ENCODE peak calls at places on chromosomes 11 and 22, in eight cellular contexts. S is colonic mucosa; V is CD8-positive, alpha-beta memory T cell; K is psoas muscle; T is pancreas; R is neural progenitor cell; W is IMR-90; N is lower lobe of right lung. U is an unnamed sample.

GRCh38 chr22:26702906-26703830 is 45.8 kb downstream of the MIAT start:
- DNase-seq in T (no peak), R (no peak), W (peak; percentile 90), S (no peak), V (no peak), K (no peak), N (no peak), U (no peak)

GRCh38 chr22:49331223-49331815 is 496.4 kb downstream of the BRD1 start:
- DNase-seq in W (no peak), T (no peak), V (no peak), K (peak; percentile 8), S (no peak), N (peak; percentile 24), R (no peak), U (no peak)

GRCh38 chr11:1462576-1462975 is 24.0 kb downstream of the MOB2 start:
- DNase-seq in N (no peak), W (no peak), K (no peak), S (no peak), V (no peak), T (no peak), R (no peak), U (no peak)

GRCh38 chr11:42251984-42252383 is 792.5 kb upstream of the LRRC4C start:
- DNase-seq in R (no peak), T (no peak), V (no peak), S (no peak), N (no peak), K (no peak), W (no peak), U (no peak)

GRCh38 chr11:46348986-46349401 is 1.7 kb downstream of the DGKZ start:
- DNase-seq in S (no peak), K (no peak), R (no peak), V (peak; percentile 69), N (no peak), T (no peak), W (no peak), U (no peak)

GRCh38 chr11:70419307-70420007 is 21.1 kb downstream of the CTTN start:
- DNase-seq in R (no peak), N (no peak), K (no peak), S (no peak), V (no peak), T (no peak), W (no peak), U (no peak)

GRCh38 chr22:35904752-35905151 is 123.9 kb downstream of the RBFOX2 start:
- DNase-seq in T (no peak), V (no peak), N (no peak), K (no peak), R (no peak), W (no peak), S (no peak), U (no peak)

GRCh38 chr11:60866911-60867870 is at the start of gene ZP1:
- DNase-seq in N (peak; percentile 34), T (no peak), W (no peak), V (no peak), S (no peak), R (no peak), K (peak; percentile 41), U (no peak)

GRCh38 chr11:120086651-120087050 is 51.3 kb downstream of the TRIM29 start:
- DNase-seq in V (no peak), S (no peak), T (no peak), W (no peak), N (no peak), K (no peak), R (no peak), U (no peak)

GRCh38 chr22:47805394-47805935 is 1043.0 kb downstream of the TBC1D22A start:
- DNase-seq in S (no peak), N (no peak), W (no peak), R (no peak), K (no peak), V (no peak), T (no peak), U (no peak)

DNA sequence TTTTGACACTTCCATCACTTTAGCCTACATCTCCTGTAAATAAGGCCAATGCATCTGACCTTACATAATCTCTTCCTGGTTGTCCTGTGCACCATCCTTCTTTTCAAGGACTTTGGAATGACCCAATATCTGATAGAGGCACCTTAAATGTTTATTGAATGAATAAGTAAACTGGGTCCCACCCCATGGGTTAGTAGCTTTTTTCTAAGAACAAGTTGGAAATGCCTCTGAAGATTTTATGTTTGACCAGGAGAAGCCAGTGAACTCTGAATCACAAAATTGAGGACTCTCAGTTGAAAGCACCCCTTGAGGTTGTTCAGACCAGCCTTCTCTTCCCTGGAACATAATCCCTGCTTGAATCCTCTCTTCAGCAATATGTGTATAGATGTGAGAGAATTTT is 1.4 kb downstream of the RNF185 start:
- DNase-seq in V (no peak), K (no peak), W (no peak), T (no peak), S (no peak), R (no peak), N (no peak), U (no peak)
- H3K4me3 ChIP-seq in V (no peak overlapping the region), K (peak overlapping the region; percentile 91), W (peak overlapping the region; percentile 90), T (peak overlapping the region; percentile 72), S (peak overlapping the region; percentile 75), R (peak overlapping the region; percentile 61), N (peak overlapping the region; percentile 87), U (peak overlapping the region; percentile 75)

GRCh38 chr22:37164535-37164887 is 14.8 kb upstream of the IL2RB start:
- DNase-seq in W (no peak), N (no peak), T (no peak), V (no peak), S (no peak), K (no peak), R (no peak), U (no peak)

GRCh38 chr22:37163096-37163489 is 13.4 kb upstream of the IL2RB start:
- DNase-seq in V (peak; percentile 23), T (no peak), W (no peak), R (no peak), N (no peak), K (no peak), S (no peak), U (no peak)

GRCh38 chr22:37162221-37163095 is 12.7 kb upstream of the IL2RB start:
- DNase-seq in S (no peak), T (no peak), V (peak; percentile 82), R (no peak), N (no peak), K (peak; percentile 34), W (no peak), U (no peak)

GRCh38 chr22:37165066-37165465 is 15.3 kb upstream of the IL2RB start:
- DNase-seq in W (no peak), T (no peak), V (no peak), K (peak; percentile 19), N (peak; percentile 37), S (no peak), R (no peak), U (no peak)

DNA sequence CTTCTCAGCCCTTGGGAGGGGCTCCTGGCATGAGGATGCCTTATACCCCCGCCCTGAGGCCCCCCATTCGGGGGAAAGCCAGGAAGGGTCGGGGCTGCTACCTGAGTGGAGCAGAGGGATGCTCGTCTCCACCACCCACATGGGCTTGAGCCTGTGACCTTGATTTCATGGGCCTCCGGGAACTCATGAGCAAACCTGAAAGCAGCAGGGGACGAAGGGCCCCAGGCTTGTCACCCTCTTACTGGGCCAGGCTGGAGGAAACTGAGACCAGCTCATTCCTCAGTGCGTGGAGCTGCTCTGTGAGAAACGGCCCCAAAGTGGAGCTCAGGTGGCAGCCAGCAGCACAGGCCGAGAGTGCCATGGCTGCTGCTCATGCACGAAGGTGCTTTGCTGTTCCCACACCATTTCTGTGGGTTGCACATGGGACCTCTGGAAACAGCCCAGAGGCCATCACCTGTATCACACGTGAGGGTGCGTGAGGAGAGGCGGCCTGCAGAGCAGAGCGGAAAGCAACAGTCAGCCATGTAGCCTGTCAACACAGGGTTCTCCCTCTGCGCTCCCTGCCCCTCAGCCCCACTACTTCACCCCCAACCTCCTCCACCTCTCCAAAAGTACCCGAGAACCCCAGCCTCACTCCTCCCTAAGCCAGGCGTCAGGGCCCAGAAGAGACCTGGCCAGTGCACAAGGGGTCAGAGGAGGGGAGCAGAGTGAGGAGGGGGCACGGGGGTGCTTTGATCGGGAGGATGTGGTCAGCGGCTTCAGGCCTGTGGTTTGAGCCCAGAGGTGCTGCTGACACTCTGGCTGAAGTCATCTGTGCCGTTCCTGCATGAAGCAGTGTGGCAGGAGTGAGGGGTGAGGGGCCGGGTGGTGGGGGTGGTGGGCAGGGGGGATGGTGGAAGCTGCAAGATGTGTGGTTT is 14.2 kb upstream of the IL2RB start:
- DNase-seq in N (peak; percentile 35), S (no peak), T (no peak), K (peak; percentile 41), V (peak; percentile 57), W (no peak), R (no peak), U (no peak)
- H3K4me1 ChIP-seq in N (peaks cover 10% of the 10 kb centered on the region), S (peaks cover 5% of the 10 kb centered on the region), T (no peaks in the 10 kb centered on the region), K (peaks cover 11% of the 10 kb centered on the region), V (peaks cover 89% of the 10 kb centered on the region), W (no peaks in the 10 kb centered on the region), R (no peaks in the 10 kb centered on the region), U (no peaks in the 10 kb centered on the region)

GRCh38 chr11:14582835-14583234 is 60.8 kb upstream of the PDE3B start:
- DNase-seq in W (no peak), T (no peak), V (no peak), R (no peak), S (no peak), K (no peak), N (no peak), U (no peak)
- H3K4me3 ChIP-seq in W (no peak overlapping the region), T (no peak overlapping the region), V (no peak overlapping the region), R (no peak overlapping the region), S (no peak overlapping the region), K (no peak overlapping the region), N (no peak overlapping the region), U (no peak overlapping the region)

DNA sequence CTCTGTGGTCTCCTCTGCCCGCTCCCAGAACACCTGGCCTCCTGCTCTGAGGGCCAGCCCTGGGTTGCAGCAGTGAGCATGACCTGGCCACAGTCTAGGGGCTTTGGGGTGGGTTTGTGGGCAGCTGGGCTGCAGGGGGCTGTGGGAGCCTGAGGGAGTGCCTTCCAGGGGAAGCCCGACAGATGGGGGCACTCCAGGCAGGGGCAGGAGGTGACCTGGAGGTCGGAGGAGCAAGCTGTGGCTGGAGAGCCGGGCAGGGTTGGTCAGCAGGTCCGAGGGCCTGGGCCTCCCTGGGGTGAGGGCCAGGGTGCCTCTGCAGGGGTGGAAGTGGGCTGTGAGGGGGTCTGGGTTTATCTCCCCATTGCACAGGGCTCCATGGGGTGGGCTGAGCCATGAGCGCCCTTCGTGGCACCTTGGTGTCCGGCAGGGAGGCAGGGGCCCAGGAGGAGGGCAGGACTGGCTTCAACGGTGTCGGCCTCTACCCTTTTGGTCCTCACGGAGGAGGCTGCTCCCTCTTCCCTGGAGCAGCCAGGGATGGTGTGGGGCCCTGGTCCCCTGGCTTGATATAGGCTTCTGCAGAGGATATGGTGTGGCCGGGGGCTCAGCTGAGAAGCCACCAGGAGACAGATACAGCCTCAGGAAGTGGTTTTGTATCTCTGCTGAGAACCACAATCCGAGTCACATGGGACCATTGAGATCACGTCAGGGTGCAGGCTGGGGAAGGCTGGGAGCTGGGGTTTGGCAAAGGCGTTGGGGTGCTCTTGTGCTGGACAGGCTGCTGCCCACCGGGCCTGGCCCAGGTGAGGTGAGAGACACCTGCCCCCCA is 22.3 kb downstream of the KCNQ1 start:
- DNase-seq in R (no peak), N (no peak), S (peak; percentile 49), K (no peak), T (no peak), W (no peak), V (peak; percentile 70), U (no peak)
- H3K4me1 ChIP-seq in R (no peaks in the 10 kb centered on the region), N (peaks cover 18% of the 10 kb centered on the region), S (peaks cover 10% of the 10 kb centered on the region), K (no peaks in the 10 kb centered on the region), T (peaks cover 18% of the 10 kb centered on the region), W (no peaks in the 10 kb centered on the region), V (peaks cover 52% of the 10 kb centered on the region), U (no peaks in the 10 kb centered on the region)

DNA sequence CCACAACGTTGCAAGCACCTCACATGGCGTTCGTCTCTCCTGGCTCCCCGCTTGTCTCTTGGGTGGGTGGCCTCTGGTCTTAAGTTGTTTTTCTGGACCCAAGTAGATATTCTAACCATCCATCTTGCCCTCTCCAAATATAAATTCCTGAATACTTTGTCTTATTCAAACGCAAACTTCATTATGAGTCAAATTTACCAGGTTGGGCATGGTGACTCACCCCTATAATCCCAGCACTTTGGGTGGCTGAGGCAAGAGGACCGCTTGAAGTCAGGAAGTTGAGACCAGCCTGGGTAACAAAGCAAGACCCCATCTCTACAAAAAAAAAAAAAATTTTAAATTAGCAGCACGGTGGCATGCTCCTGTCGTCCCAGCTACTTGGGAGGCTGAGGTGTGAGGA is 5.1 kb upstream of the IGSF9B start:
- DNase-seq in S (no peak), K (no peak), V (no peak), W (no peak), N (no peak), R (no peak), T (no peak), U (no peak)
- H3K4me3 ChIP-seq in S (no peak overlapping the region), K (no peak overlapping the region), V (no peak overlapping the region), W (no peak overlapping the region), N (no peak overlapping the region), R (no peak overlapping the region), T (no peak overlapping the region), U (no peak overlapping the region)

U was measured in HAP-1.